ENCODE peak calls at places on chromosomes 1 and 21, in eight cellular contexts. K, C, Y, Q, B, M, I and D are unnamed samples.

GRCh38 chr1:22101199-22101598 is 41.7 kb downstream of the WNT4 start:
- DNase-seq in Q (no peak), I (no peak), K (no peak), C (no peak), B (no peak), Y (no peak), M (no peak), D (no peak)

GRCh38 chr1:215567491-215568286 is 585 bp downstream of the KCTD3 start:
- DNase-seq in B (peak), I (no peak), Y (peak), K (peak), M (peak), Q (no peak), C (no peak), D (peak)

GRCh38 chr1:162059721-162060120 is 9.8 kb upstream of the NOS1AP start:
- DNase-seq in I (no peak), C (no peak), B (no peak), Y (no peak), Q (no peak), M (no peak), K (no peak), D (no peak)

GRCh38 chr1:226325178-226325577 is 16.2 kb upstream of the LIN9 start:
- DNase-seq in Q (no peak), M (no peak), Y (no peak), B (no peak), C (no peak), K (no peak), I (no peak), D (no peak)

GRCh38 chr1:176515310-176515709 is 52.3 kb downstream of the PAPPA2 start:
- DNase-seq in K (no peak), Q (no peak), C (no peak), Y (no peak), M (peak), B (no peak), I (no peak), D (no peak)

GRCh38 chr1:231512147-231512698 is 16.2 kb upstream of the TSNAX start:
- DNase-seq in B (no peak), K (no peak), M (peak), C (no peak), I (peak), Y (no peak), Q (no peak), D (no peak)

GRCh38 chr1:44828003-44828651 is 14.9 kb downstream of the PTCH2 start:
- DNase-seq in Y (no peak), I (no peak), K (no peak), Q (no peak), C (no peak), B (no peak), M (no peak), D (no peak)

GRCh38 chr1:160205974-160206369 is 788 bp downstream of the PEA15 start:
- DNase-seq in B (no peak), Q (no peak), I (peak), M (no peak), Y (peak), C (peak), K (peak), D (peak)

GRCh38 chr1:212979340-212980122 is 29.2 kb downstream of the VASH2 start:
- DNase-seq in I (no peak), Q (no peak), B (peak), K (no peak), C (no peak), M (no peak), Y (no peak), D (no peak)

GRCh38 chr1:241520080-241520465 is 518 bp upstream of the FH start:
- DNase-seq in C (no peak), Y (no peak), Q (no peak), M (no peak), I (no peak), K (no peak), B (no peak), D (no peak)

GRCh38 chr1:23638786-23639241 is 52.8 kb upstream of the RPL11 start:
- DNase-seq in Y (no peak), K (no peak), M (no peak), C (no peak), Q (no peak), I (no peak), B (no peak), D (no peak)

GRCh38 chr1:217747156-217747769 is 116.1 kb downstream of the SPATA17 start:
- DNase-seq in Q (no peak), M (peak), B (no peak), I (peak), K (no peak), C (no peak), Y (no peak), D (peak)

GRCh38 chr1:203320546-203321272 is 15.4 kb downstream of the BTG2 start:
- DNase-seq in Q (no peak), K (peak), C (no peak), I (no peak), M (no peak), B (peak), Y (peak), D (peak)

GRCh38 chr1:233718057-233718456 is 104.2 kb downstream of the KCNK1 start:
- DNase-seq in C (no peak), M (no peak), K (no peak), Q (no peak), I (no peak), Y (no peak), B (no peak), D (no peak)

GRCh38 chr21:36134820-36135390 is at the start of gene CBR3:
- DNase-seq in Q (no peak), M (no peak), K (peak), C (peak), Y (peak), I (no peak), B (no peak), D (peak)

GRCh38 chr1:160018900-160019299 is 12.9 kb downstream of the PIGM start:
- DNase-seq in M (no peak), K (no peak), Q (no peak), C (no peak), I (no peak), Y (no peak), B (no peak), D (no peak)

GRCh38 chr1:93839307-93839706 is 39.7 kb downstream of the DNTTIP2 start:
- DNase-seq in C (no peak), I (no peak), B (no peak), K (no peak), Q (no peak), M (no peak), Y (no peak), D (no peak)

DNA sequence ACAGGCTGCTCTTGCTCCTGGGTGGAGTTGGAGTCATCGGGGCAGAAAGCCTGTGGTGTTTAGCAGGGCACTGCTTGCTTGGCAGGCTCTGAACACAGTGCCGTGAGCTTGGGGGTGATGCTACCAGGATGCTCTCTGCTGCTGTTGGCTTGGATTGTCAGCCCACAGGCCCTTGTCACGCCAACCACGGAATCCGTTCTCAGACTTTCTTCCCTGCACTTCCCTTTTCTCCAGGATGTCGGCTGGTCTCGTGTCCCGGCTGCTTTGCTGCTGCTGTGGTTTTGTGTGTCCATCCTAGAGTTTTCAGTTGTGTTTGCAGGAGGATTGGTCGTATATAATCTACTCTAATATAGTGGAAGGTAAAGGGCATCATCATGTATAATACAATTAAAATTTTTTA is 44.4 kb upstream of the TTC34 start:
- DNase-seq in K (peak), I (no peak), Q (no peak), C (no peak), B (no peak), M (no peak), Y (no peak), D (no peak)
- H3K27ac ChIP-seq in K (no peak), I (no peak), Q (no peak), C (no peak), B (no peak), M (no peak), Y (no peak), D (no peak)

DNA sequence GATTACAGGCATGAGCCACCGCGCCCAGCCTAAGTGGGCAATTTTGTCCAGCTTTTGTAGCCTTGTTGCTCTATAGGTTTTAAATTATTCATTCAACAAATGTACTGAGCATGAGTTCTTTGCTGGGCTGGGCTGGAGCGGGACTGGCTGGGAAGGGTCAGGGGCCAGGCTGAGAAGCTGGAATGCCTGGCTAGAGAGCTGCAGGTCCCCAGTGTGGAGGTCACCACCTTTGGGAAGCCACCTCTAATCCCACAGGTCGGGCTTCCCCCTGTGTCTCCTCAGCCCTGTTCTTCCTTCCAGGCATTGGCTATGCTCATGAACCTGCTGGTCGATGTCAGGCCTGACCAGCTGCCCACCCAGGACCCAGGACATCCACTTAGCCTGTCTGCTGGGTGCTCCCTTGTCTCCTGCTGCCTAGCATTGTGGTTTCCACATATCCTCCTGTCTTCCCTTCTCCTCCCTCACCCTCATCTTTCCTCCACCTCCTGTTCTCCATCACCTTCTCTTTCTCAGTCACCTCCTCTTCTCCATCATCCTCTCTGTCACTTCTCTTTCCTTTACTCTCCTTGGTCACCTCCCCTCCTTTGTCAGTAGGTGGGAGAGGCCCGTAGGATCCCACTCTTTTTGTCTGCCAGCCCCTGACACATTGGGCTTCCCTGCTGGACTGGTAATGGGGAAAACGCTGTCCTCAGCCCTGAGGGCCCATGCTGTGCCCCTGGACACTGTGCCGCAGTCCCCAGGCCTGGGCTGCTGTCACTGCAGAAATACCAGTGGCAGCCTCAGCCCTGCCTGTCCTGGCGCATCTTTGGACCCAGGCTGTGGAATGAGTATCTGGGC is 23.8 kb downstream of the SERINC2 start:
- DNase-seq in Q (peak), I (no peak), B (no peak), M (no peak), Y (peak), K (no peak), C (peak), D (no peak)
- TF ChIP-seq POLR2AphosphoS5 in Q (no peak), I (no peak), B (no peak), M (no peak), Y (no peak), K (no peak), C (no peak), D (no peak)

DNA sequence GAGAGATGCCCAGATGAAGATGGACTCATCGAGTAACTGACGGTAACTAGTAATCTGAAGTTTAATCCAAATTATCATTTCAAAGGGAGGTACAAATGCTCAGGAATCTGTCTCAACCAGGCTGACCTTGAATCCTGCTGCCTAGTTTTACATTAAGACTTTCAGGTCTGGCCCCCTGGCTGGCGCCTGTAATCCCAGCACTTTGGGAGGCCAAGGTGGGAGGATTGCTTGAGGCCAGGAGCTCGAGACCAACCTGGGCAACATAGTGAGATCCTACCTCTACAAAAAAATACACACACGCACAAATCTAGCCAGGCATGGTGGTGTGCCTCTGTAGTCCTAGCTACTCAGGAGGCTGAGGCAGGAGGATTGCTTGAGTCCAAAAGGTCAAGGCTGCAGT is 95.7 kb upstream of the AKT3 start:
- DNase-seq in I (no peak), M (no peak), Q (no peak), C (no peak), Y (no peak), K (no peak), B (peak), D (no peak)
- TF ChIP-seq CTCF in I (no peak), M (no peak), Q (no peak), C (no peak), Y (no peak), K (no peak), B (no peak), D (no peak)

DNA sequence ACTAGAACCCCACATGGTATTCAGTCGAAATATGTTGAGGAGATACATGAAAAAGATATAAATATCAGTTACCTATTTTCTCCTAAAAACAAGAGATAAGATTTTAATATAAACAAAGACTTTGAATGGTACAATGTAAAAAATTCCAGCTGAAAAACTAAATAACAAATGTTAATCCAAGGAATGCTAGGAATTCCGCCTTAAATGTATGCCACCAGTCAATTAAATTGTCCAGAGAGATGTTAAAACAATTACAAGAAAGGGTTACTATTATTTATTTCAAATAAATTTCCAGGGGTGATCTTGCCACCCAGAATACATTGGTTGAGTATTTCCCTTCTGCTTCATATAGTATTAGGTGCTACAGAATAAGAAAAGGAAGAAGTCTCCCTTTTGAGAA is 4.2 kb downstream of the ADSS2 start:
- DNase-seq in M (no peak), Q (no peak), K (no peak), B (no peak), I (no peak), C (no peak), Y (no peak), D (peak)
- H3K27ac ChIP-seq in M (no peak), Q (no peak), K (peak), B (no peak), I (no peak), C (no peak), Y (peak), D (peak)

DNA sequence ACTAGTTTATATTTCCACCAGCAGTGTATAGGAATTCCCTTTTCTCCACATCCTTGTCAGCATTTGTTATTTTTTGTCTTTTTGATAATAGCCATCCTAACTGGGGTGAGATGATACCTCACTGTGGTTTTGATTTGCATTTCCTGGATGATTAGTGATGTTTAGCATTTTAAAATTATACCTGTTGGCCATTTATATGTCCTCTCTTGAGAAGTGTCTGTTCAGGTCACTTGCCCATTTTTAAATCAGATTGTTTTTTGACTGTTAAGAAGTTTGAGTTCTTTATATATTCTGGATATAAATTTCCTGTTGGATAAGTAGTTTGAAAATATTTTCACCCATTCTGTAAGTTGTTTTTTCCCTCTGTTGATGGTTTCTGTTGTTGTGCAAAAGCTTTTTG is 31.0 kb upstream of the PM20D1 start:
- DNase-seq in Q (no peak), Y (no peak), C (no peak), I (no peak), M (no peak), B (no peak), K (no peak), D (no peak)
- TF ChIP-seq POLR2AphosphoS5 in Q (no peak), Y (no peak), C (no peak), I (no peak), M (no peak), B (no peak), K (no peak), D (no peak)

DNA sequence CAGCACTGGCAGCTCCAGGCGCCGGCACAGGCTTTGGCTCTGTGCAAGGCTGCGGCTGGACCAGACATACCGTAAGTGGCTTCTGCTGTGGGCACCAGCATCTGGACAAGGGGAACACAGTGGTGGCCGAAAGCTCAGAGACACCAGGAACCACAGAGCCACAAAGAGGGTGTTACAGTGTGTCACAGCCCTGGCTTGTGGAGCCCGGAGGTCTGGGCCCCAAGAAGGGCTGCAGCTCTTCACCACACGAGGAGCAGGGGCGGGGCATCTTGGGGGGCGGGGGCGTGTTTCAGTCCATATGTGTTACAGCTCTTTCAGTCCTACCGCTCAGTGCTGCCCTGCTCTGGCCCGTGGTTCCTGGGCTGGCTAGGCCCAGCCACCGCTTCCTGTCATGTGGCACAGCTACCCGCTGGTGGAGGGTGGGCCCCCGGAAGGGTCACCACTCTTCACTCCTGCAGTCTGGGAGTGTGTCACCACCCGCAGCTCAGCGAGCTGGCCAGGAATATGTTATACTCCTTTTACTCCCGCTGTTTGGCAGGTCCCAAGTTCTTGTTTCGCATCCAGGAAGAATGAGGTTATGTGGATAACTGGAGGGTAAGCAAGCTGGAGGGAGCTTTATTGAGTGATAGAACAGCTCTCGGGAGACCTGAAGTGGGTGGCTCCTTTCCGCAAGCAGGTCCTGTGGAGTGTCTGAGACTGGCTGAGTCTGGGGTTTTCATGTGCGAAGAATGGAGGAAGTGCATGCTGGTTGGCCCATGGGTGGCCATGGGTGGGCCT is 3.3 kb upstream of the LSM10 start:
- DNase-seq in I (peak), B (peak), M (no peak), C (peak), Q (no peak), Y (peak), K (peak), D (peak)
- TF ChIP-seq CTCF in I (no peak), B (no peak), M (no peak), C (no peak), Q (no peak), Y (no peak), K (no peak), D (no peak)

GRCh38 chr1:192697771-192698170 is 61.8 kb downstream of the RGS13 start:
- DNase-seq in M (no peak), K (no peak), I (no peak), Y (no peak), B (no peak), Q (no peak), C (no peak), D (no peak)

GRCh38 chr1:192703283-192704206 is 67.6 kb downstream of the RGS13 start:
- DNase-seq in Q (no peak), B (no peak), M (no peak), C (no peak), Y (no peak), I (no peak), K (no peak), D (no peak)

GRCh38 chr1:192698731-192699130 is 62.8 kb downstream of the RGS13 start:
- DNase-seq in B (no peak), K (no peak), M (no peak), Y (no peak), C (no peak), Q (no peak), I (no peak), D (no peak)

GRCh38 chr1:192702212-192702993 is 66.5 kb downstream of the RGS13 start:
- DNase-seq in M (no peak), C (no peak), Y (no peak), I (peak), Q (no peak), K (no peak), B (no peak), D (peak)

GRCh38 chr1:192700834-192701271 is 64.9 kb downstream of the RGS13 start:
- DNase-seq in Y (no peak), M (no peak), Q (no peak), I (peak), C (no peak), K (no peak), B (no peak), D (peak)
- H3K27ac ChIP-seq in Y (no peak), M (no peak), Q (no peak), I (peak), C (no peak), K (no peak), B (no peak), D (peak)

DNA sequence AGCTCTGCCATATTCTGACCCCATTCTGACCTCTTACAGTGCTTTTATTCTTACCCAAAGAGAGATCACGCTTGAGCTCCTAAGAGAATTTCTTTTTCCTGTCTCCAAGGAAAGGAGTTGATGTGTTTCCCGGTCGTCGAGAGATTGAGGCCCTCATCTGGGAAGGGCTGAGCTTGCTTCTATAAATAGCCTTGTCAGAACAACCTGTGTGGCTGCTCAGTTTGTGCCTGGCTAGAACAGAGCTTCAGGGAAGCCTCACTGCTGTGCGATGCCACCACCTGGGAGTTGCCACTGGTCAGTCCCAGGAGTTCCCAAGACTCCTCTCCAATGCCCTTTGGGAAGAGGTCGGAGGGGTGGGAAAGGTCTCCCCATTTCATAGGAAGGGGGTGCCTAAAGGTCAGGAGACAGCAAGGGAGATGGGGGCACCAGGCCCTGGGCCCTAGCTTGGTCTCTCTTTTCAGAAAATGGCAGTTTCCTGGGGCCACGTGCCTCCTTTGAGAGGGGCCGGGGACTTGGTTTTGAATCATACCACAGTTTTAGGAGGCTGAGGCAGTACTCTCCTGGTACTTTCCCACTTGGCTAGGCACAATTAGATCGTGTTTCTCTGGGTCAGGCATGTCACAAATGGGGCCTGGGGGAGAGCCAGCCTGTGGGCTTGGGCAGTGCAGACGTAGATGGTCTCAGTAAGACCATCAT is 52.1 kb downstream of the EIF2D start:
- DNase-seq in Y (no peak), C (no peak), Q (no peak), K (no peak), B (no peak), M (no peak), I (no peak), D (no peak)
- TF ChIP-seq POLR2AphosphoS5 in Y (no peak), C (no peak), Q (no peak), K (no peak), B (no peak), M (no peak), I (no peak), D (no peak)